ENCODE peak calls at places on chromosome 20, in seven cellular contexts. W, K, A, J, B, X and U are unnamed samples.

GRCh38 chr20:3563548-3564177 is 92.8 kb downstream of the ATRN start:
- DNase-seq in X (no peak), K (no peak), B (no peak), W (peak), A (no peak), J (no peak), U (no peak)

GRCh38 chr20:916125-916799 is at the start of gene ANGPT4:
- DNase-seq in J (no peak), B (no peak), K (no peak), W (no peak), X (no peak), A (no peak), U (peak)

GRCh38 chr20:58554541-58554940 is 39.3 kb upstream of the APCDD1L start:
- DNase-seq in X (no peak), J (no peak), A (no peak), K (no peak), W (no peak), B (no peak), U (no peak)

GRCh38 chr20:50460608-50461268 is 49.4 kb upstream of the PTPN1 start:
- DNase-seq in X (peak), W (peak), B (peak), A (peak), J (peak), K (peak), U (peak)

GRCh38 chr20:44015733-44016103 is 101.1 kb downstream of the TOX2 start:
- DNase-seq in B (no peak), J (no peak), K (no peak), W (no peak), A (no peak), X (no peak), U (no peak)

GRCh38 chr20:20897922-20898321 is 185.5 kb upstream of the RALGAPA2 start:
- DNase-seq in A (no peak), K (no peak), B (no peak), W (no peak), J (no peak), X (no peak), U (no peak)

GRCh38 chr20:23305098-23305497 is 45.5 kb upstream of the NXT1 start:
- DNase-seq in J (no peak), W (no peak), A (no peak), K (no peak), B (no peak), X (no peak), U (peak)

GRCh38 chr20:44728835-44729342 is 13.7 kb downstream of the CCN5 start:
- DNase-seq in X (no peak), J (no peak), B (no peak), K (peak), A (peak), W (peak), U (peak)

GRCh38 chr20:34312024-34312460 is 8.9 kb upstream of the AHCY start:
- DNase-seq in B (no peak), J (no peak), K (no peak), W (no peak), X (no peak), A (no peak), U (no peak)

GRCh38 chr20:32547753-32548034 is 37.4 kb downstream of the NOL4L start:
- DNase-seq in K (no peak), W (no peak), J (no peak), A (no peak), B (no peak), X (no peak), U (no peak)

GRCh38 chr20:15058836-15059235 is 721.4 kb upstream of the FLRT3 start:
- DNase-seq in A (no peak), B (no peak), J (no peak), X (no peak), K (no peak), W (no peak), U (no peak)

GRCh38 chr20:60191014-60191413 is 232.8 kb downstream of the CDH26 start:
- DNase-seq in B (no peak), J (no peak), K (no peak), X (no peak), W (no peak), A (no peak), U (no peak)

GRCh38 chr20:3158968-3159431 is 665 bp downstream of the FASTKD5 start:
- DNase-seq in B (no peak), K (no peak), X (no peak), J (no peak), A (no peak), W (no peak), U (no peak)

GRCh38 chr20:59832406-59833156 is 100.9 kb downstream of the SYCP2 start:
- DNase-seq in X (no peak), W (no peak), J (no peak), A (no peak), B (no peak), K (no peak), U (peak)

GRCh38 chr20:63059684-63060056 is 52.9 kb upstream of the BHLHE23 start:
- DNase-seq in B (no peak), A (no peak), K (peak), W (no peak), X (no peak), J (no peak), U (peak)

GRCh38 chr20:41149679-41150131 is 12.4 kb downstream of the PLCG1 start:
- DNase-seq in B (no peak), W (peak), A (no peak), J (no peak), K (no peak), X (no peak), U (no peak)

GRCh38 chr20:44355503-44356352 is at the start of gene HNF4A:
- DNase-seq in X (no peak), A (no peak), B (no peak), K (no peak), W (no peak), J (no peak), U (no peak)

GRCh38 chr20:24134930-24135329 is 146.4 kb upstream of the GGTLC1 start:
- DNase-seq in B (no peak), J (no peak), X (no peak), W (no peak), K (no peak), A (no peak), U (no peak)

GRCh38 chr20:49267327-49267726 is 10.5 kb downstream of the ZNFX1 start:
- DNase-seq in B (no peak), J (no peak), W (no peak), K (no peak), X (no peak), A (no peak), U (no peak)

GRCh38 chr20:63216041-63216848 is at the start of gene YTHDF1:
- DNase-seq in W (peak), B (peak), X (peak), J (peak), K (peak), A (peak), U (peak)

GRCh38 chr20:24753136-24753535 is 195.9 kb upstream of the CST7 start:
- DNase-seq in K (no peak), X (no peak), A (no peak), J (no peak), B (no peak), W (no peak), U (no peak)

GRCh38 chr20:60883517-60883916 is 368.5 kb upstream of the CDH4 start:
- DNase-seq in X (no peak), B (no peak), K (no peak), W (no peak), J (no peak), A (no peak), U (no peak)

GRCh38 chr20:2626853-2627541 is 25.4 kb upstream of the NOP56 start:
- DNase-seq in K (no peak), B (no peak), J (no peak), X (no peak), W (peak), A (no peak), U (no peak)

GRCh38 chr20:57061058-57061900 is 205.2 kb downstream of the BMP7 start:
- DNase-seq in B (no peak), K (no peak), A (no peak), X (no peak), W (peak), J (no peak), U (no peak)

GRCh38 chr20:60087563-60088105 is 129.4 kb downstream of the CDH26 start:
- DNase-seq in X (no peak), J (no peak), A (no peak), W (peak), B (no peak), K (peak), U (no peak)

GRCh38 chr20:37522258-37523011 is 1.4 kb downstream of the NNAT start:
- DNase-seq in A (no peak), K (peak), W (no peak), B (no peak), X (no peak), J (no peak), U (no peak)

GRCh38 chr20:3307695-3308094 is 68.7 kb upstream of the SLC4A11 start:
- DNase-seq in B (no peak), A (no peak), W (no peak), J (no peak), K (no peak), X (no peak), U (no peak)

GRCh38 chr20:29740951-29741593 is 1516.4 kb upstream of the DEFB115 start:
- DNase-seq in W (no peak), A (no peak), J (no peak), K (no peak), X (no peak), B (no peak), U (peak)